ENCODE peak calls at places on chromosome 9, in eight cellular contexts. One of them, this sample, is unnamed.

GRCh38 chr9:89177021-89177400 is 1.6 kb downstream of the SHC3 start:
- DNase-seq in CD8-positive, alpha-beta T cell: no peak
- DNase-seq in endothelial cell of umbilical vein: peak
- DNase-seq in mammary epithelial cell: no peak
- DNase-seq in spleen: no peak
- DNase-seq in left lung: no peak
- DNase-seq in heart right ventricle: no peak
- DNase-seq in stomach: no peak
- DNase-seq in this sample: no peak

GRCh38 chr9:35658894-35659220 is 765 bp downstream of the CCDC107 start:
- DNase-seq in CD8-positive, alpha-beta T cell: no peak
- DNase-seq in endothelial cell of umbilical vein: no peak
- DNase-seq in mammary epithelial cell: peak
- DNase-seq in spleen: no peak
- DNase-seq in left lung: no peak
- DNase-seq in heart right ventricle: no peak
- DNase-seq in stomach: no peak
- DNase-seq in this sample: no peak

GRCh38 chr9:87557996-87558395 is 60.3 kb downstream of the DAPK1 start:
- DNase-seq in CD8-positive, alpha-beta T cell: no peak
- DNase-seq in endothelial cell of umbilical vein: no peak
- DNase-seq in mammary epithelial cell: no peak
- DNase-seq in spleen: no peak
- DNase-seq in left lung: no peak
- DNase-seq in heart right ventricle: peak
- DNase-seq in stomach: peak
- DNase-seq in this sample: no peak

GRCh38 chr9:7780261-7780988 is 19.2 kb downstream of the DMAC1 start:
- DNase-seq in CD8-positive, alpha-beta T cell: no peak
- DNase-seq in endothelial cell of umbilical vein: no peak
- DNase-seq in mammary epithelial cell: peak
- DNase-seq in spleen: no peak
- DNase-seq in left lung: no peak
- DNase-seq in heart right ventricle: no peak
- DNase-seq in stomach: no peak
- DNase-seq in this sample: no peak

GRCh38 chr9:22175972-22176545 is 167.0 kb upstream of the CDKN2B start:
- DNase-seq in CD8-positive, alpha-beta T cell: no peak
- DNase-seq in endothelial cell of umbilical vein: no peak
- DNase-seq in mammary epithelial cell: no peak
- DNase-seq in spleen: no peak
- DNase-seq in left lung: no peak
- DNase-seq in heart right ventricle: no peak
- DNase-seq in stomach: no peak
- DNase-seq in this sample: no peak

GRCh38 chr9:14670718-14671117 is 22.5 kb downstream of the ZDHHC21 start:
- DNase-seq in CD8-positive, alpha-beta T cell: no peak
- DNase-seq in endothelial cell of umbilical vein: peak
- DNase-seq in mammary epithelial cell: peak
- DNase-seq in spleen: no peak
- DNase-seq in left lung: no peak
- DNase-seq in heart right ventricle: no peak
- DNase-seq in stomach: no peak
- DNase-seq in this sample: no peak

GRCh38 chr9:33297455-33297854 is 7.1 kb downstream of the NFX1 start:
- DNase-seq in CD8-positive, alpha-beta T cell: no peak
- DNase-seq in endothelial cell of umbilical vein: peak
- DNase-seq in mammary epithelial cell: no peak
- DNase-seq in spleen: peak
- DNase-seq in left lung: no peak
- DNase-seq in heart right ventricle: peak
- DNase-seq in stomach: peak
- DNase-seq in this sample: no peak

GRCh38 chr9:78314550-78314949 is 17.6 kb downstream of the PSAT1 start:
- DNase-seq in CD8-positive, alpha-beta T cell: no peak
- DNase-seq in endothelial cell of umbilical vein: no peak
- DNase-seq in mammary epithelial cell: no peak
- DNase-seq in spleen: no peak
- DNase-seq in left lung: no peak
- DNase-seq in heart right ventricle: no peak
- DNase-seq in stomach: no peak
- DNase-seq in this sample: peak

GRCh38 chr9:31388660-31389059 is 995.8 kb upstream of the ACO1 start:
- DNase-seq in CD8-positive, alpha-beta T cell: no peak
- DNase-seq in endothelial cell of umbilical vein: no peak
- DNase-seq in mammary epithelial cell: peak
- DNase-seq in spleen: no peak
- DNase-seq in left lung: no peak
- DNase-seq in heart right ventricle: no peak
- DNase-seq in stomach: no peak
- DNase-seq in this sample: no peak

GRCh38 chr9:31390352-31391025 is 994.0 kb upstream of the ACO1 start:
- DNase-seq in CD8-positive, alpha-beta T cell: no peak
- DNase-seq in endothelial cell of umbilical vein: peak
- DNase-seq in mammary epithelial cell: no peak
- DNase-seq in spleen: no peak
- DNase-seq in left lung: no peak
- DNase-seq in heart right ventricle: no peak
- DNase-seq in stomach: no peak
- DNase-seq in this sample: no peak

GRCh38 chr9:31393240-31393639 is 991.2 kb upstream of the ACO1 start:
- DNase-seq in CD8-positive, alpha-beta T cell: no peak
- DNase-seq in endothelial cell of umbilical vein: peak
- DNase-seq in mammary epithelial cell: peak
- DNase-seq in spleen: no peak
- DNase-seq in left lung: no peak
- DNase-seq in heart right ventricle: no peak
- DNase-seq in stomach: no peak
- DNase-seq in this sample: no peak

GRCh38 chr9:31394040-31394473 is 990.4 kb upstream of the ACO1 start:
- DNase-seq in CD8-positive, alpha-beta T cell: no peak
- DNase-seq in endothelial cell of umbilical vein: peak
- DNase-seq in mammary epithelial cell: peak
- DNase-seq in spleen: no peak
- DNase-seq in left lung: no peak
- DNase-seq in heart right ventricle: no peak
- DNase-seq in stomach: no peak
- DNase-seq in this sample: no peak

DNA sequence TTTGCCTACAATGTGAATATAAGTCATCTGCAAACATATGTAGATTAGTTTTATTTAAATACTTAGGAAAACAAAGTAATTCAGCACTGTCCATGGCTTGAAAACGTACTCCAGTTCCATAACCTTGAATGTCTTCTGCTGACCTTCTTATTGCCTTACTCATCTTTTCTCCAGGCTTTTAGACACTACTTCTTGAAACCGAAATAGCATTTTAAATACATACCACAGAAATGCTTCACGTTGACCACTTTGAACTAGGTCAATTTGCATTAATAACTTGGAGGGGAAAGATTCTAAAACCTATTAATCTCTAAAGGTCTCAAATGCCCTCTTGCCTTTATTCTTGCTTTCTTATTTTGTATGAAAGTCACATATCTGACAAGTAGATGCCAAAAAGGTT is 995.4 kb upstream of the ACO1 start:
- DNase-seq in CD8-positive, alpha-beta T cell: no peak
- DNase-seq in endothelial cell of umbilical vein: no peak
- DNase-seq in mammary epithelial cell: no peak
- DNase-seq in spleen: no peak
- DNase-seq in left lung: no peak
- DNase-seq in heart right ventricle: no peak
- DNase-seq in stomach: no peak
- DNase-seq in this sample: no peak
- H3K27ac ChIP-seq in CD8-positive, alpha-beta T cell: no peak
- H3K27ac ChIP-seq in endothelial cell of umbilical vein: no peak
- H3K27ac ChIP-seq in mammary epithelial cell: no peak
- H3K27ac ChIP-seq in spleen: no peak
- H3K27ac ChIP-seq in left lung: no peak
- H3K27ac ChIP-seq in heart right ventricle: no peak
- H3K27ac ChIP-seq in stomach: no peak
- H3K27ac ChIP-seq in this sample: no peak

GRCh38 chr9:93562157-93562556 is 14.2 kb upstream of the PHF2 start:
- DNase-seq in CD8-positive, alpha-beta T cell: no peak
- DNase-seq in endothelial cell of umbilical vein: no peak
- DNase-seq in mammary epithelial cell: peak
- DNase-seq in spleen: no peak
- DNase-seq in left lung: no peak
- DNase-seq in heart right ventricle: no peak
- DNase-seq in stomach: no peak
- DNase-seq in this sample: no peak
- TF ChIP-seq CTCF in CD8-positive, alpha-beta T cell: no peak
- TF ChIP-seq CTCF in endothelial cell of umbilical vein: no peak
- TF ChIP-seq CTCF in mammary epithelial cell: no peak
- TF ChIP-seq CTCF in spleen: no peak
- TF ChIP-seq CTCF in left lung: no peak
- TF ChIP-seq CTCF in heart right ventricle: no peak
- TF ChIP-seq CTCF in stomach: no peak
- TF ChIP-seq CTCF in this sample: no peak

GRCh38 chr9:129111143-129111761 is at the start of gene PTPA:
- DNase-seq in CD8-positive, alpha-beta T cell: peak
- DNase-seq in endothelial cell of umbilical vein: peak
- DNase-seq in mammary epithelial cell: peak
- DNase-seq in spleen: peak
- DNase-seq in left lung: peak
- DNase-seq in heart right ventricle: peak
- DNase-seq in stomach: peak
- DNase-seq in this sample: peak

GRCh38 chr9:129109504-129109903 is 1.1 kb downstream of the CRAT start:
- DNase-seq in CD8-positive, alpha-beta T cell: no peak
- DNase-seq in endothelial cell of umbilical vein: no peak
- DNase-seq in mammary epithelial cell: no peak
- DNase-seq in spleen: no peak
- DNase-seq in left lung: peak
- DNase-seq in heart right ventricle: no peak
- DNase-seq in stomach: no peak
- DNase-seq in this sample: no peak

GRCh38 chr9:129110740-129111142 is at the start of gene CRAT:
- DNase-seq in CD8-positive, alpha-beta T cell: peak
- DNase-seq in endothelial cell of umbilical vein: peak
- DNase-seq in mammary epithelial cell: peak
- DNase-seq in spleen: peak
- DNase-seq in left lung: peak
- DNase-seq in heart right ventricle: peak
- DNase-seq in stomach: peak
- DNase-seq in this sample: peak

GRCh38 chr9:129108805-129109370 is 1.7 kb downstream of the CRAT start:
- DNase-seq in CD8-positive, alpha-beta T cell: no peak
- DNase-seq in endothelial cell of umbilical vein: no peak
- DNase-seq in mammary epithelial cell: no peak
- DNase-seq in spleen: no peak
- DNase-seq in left lung: peak
- DNase-seq in heart right ventricle: no peak
- DNase-seq in stomach: no peak
- DNase-seq in this sample: no peak

GRCh38 chr9:129109952-129110739 is 447 bp downstream of the CRAT start:
- DNase-seq in CD8-positive, alpha-beta T cell: no peak
- DNase-seq in endothelial cell of umbilical vein: no peak
- DNase-seq in mammary epithelial cell: no peak
- DNase-seq in spleen: no peak
- DNase-seq in left lung: peak
- DNase-seq in heart right ventricle: peak
- DNase-seq in stomach: no peak
- DNase-seq in this sample: peak
- H3K4me3 ChIP-seq in CD8-positive, alpha-beta T cell: peak
- H3K4me3 ChIP-seq in endothelial cell of umbilical vein: peak
- H3K4me3 ChIP-seq in mammary epithelial cell: peak
- H3K4me3 ChIP-seq in spleen: peak
- H3K4me3 ChIP-seq in left lung: peak
- H3K4me3 ChIP-seq in heart right ventricle: peak
- H3K4me3 ChIP-seq in stomach: peak
- H3K4me3 ChIP-seq in this sample: peak

DNA sequence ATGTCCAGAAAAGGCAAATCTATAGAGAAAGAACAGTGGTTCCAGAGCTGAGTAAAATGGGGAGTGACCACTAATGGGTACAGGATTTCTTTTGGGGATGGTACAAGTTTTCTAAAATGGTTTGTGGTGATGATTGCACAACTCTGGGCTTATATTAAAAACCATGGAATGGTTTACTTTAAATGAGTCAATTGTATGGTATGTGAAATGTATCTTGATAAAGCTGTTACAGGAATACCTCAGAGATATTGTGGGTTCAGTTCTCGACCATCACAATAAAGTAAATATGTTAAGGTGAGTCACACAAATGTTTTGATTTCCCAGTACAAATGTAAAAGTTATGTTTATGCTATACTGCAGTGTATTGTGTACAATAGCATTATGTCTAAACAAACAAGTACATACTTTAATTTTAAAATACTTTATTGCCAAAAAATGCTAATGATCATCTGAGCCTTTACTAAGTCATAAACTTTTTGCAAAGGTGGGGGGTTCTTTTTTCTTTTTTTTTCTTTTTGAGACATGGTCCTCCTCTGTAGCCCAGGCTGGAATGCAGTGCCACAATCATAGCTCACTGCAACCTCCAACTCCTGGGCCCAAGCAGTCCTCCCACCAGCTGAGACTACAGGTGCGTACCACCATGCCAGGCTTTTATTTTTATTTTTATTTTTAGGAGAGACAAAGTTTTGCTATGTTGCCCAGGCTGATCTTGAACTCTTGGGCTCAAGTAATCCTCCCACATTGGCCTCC is 65.9 kb downstream of the SHOC1 start:
- DNase-seq in CD8-positive, alpha-beta T cell: no peak
- DNase-seq in endothelial cell of umbilical vein: peak
- DNase-seq in mammary epithelial cell: peak
- DNase-seq in spleen: no peak
- DNase-seq in left lung: no peak
- DNase-seq in heart right ventricle: no peak
- DNase-seq in stomach: no peak
- DNase-seq in this sample: no peak
- H3K27ac ChIP-seq in CD8-positive, alpha-beta T cell: no peak
- H3K27ac ChIP-seq in endothelial cell of umbilical vein: peak
- H3K27ac ChIP-seq in mammary epithelial cell: peak
- H3K27ac ChIP-seq in spleen: no peak
- H3K27ac ChIP-seq in left lung: peak
- H3K27ac ChIP-seq in heart right ventricle: no peak
- H3K27ac ChIP-seq in stomach: no peak
- H3K27ac ChIP-seq in this sample: no peak

DNA sequence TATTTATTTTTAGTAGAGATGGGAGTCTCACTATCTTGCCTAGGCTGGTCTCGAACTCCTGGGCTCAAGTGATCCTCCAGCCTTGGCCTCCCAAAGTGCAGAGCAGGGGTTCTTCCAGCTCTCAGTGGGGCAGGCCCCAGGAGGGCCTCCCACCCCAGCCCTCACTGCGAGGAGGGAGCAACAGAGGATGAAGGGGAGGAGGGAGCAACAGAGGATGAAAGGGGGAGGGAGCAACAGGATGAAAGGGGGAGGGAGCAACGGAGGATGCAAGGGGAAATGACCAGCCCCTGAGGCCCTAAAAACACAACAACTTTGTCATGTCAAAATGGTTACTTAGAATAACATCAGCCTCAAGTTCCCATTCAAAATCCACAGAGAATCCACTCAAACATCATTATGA is 10.0 kb downstream of the TRIM14 start:
- DNase-seq in CD8-positive, alpha-beta T cell: no peak
- DNase-seq in endothelial cell of umbilical vein: no peak
- DNase-seq in mammary epithelial cell: no peak
- DNase-seq in spleen: peak
- DNase-seq in left lung: no peak
- DNase-seq in heart right ventricle: no peak
- DNase-seq in stomach: no peak
- DNase-seq in this sample: no peak
- TF ChIP-seq CTCF in CD8-positive, alpha-beta T cell: no peak
- TF ChIP-seq CTCF in endothelial cell of umbilical vein: no peak
- TF ChIP-seq CTCF in mammary epithelial cell: no peak
- TF ChIP-seq CTCF in spleen: no peak
- TF ChIP-seq CTCF in left lung: no peak
- TF ChIP-seq CTCF in heart right ventricle: no peak
- TF ChIP-seq CTCF in stomach: no peak
- TF ChIP-seq CTCF in this sample: no peak

GRCh38 chr9:128100581-128100980 is 26.9 kb downstream of the PTGES2 start:
- DNase-seq in CD8-positive, alpha-beta T cell: no peak
- DNase-seq in endothelial cell of umbilical vein: no peak
- DNase-seq in mammary epithelial cell: no peak
- DNase-seq in spleen: peak
- DNase-seq in left lung: no peak
- DNase-seq in heart right ventricle: no peak
- DNase-seq in stomach: no peak
- DNase-seq in this sample: peak
- H3K4me3 ChIP-seq in CD8-positive, alpha-beta T cell: no peak
- H3K4me3 ChIP-seq in endothelial cell of umbilical vein: peak
- H3K4me3 ChIP-seq in mammary epithelial cell: no peak
- H3K4me3 ChIP-seq in spleen: peak
- H3K4me3 ChIP-seq in left lung: no peak
- H3K4me3 ChIP-seq in heart right ventricle: peak
- H3K4me3 ChIP-seq in stomach: peak
- H3K4me3 ChIP-seq in this sample: peak

This sample was measured in coronary artery.